ENCODE peak calls at places on chromosomes 12 and 14, in six cellular contexts. V, C, Z, M, J and G are unnamed samples.

GRCh38 chr14:76784881-76785280 is 23.6 kb downstream of the VASH1 start:
- DNase-seq in J (peak), V (peak), Z (peak), C (no peak), M (no peak), G (peak)

GRCh38 chr14:99430491-99430890 is 50.2 kb downstream of the SETD3 start:
- DNase-seq in M (no peak), C (no peak), V (no peak), Z (no peak), J (peak), G (no peak)

GRCh38 chr12:57175428-57176138 is 28.2 kb upstream of the LRP1-AS start:
- DNase-seq in V (peak), C (no peak), Z (peak), M (no peak), J (peak), G (peak)

GRCh38 chr14:74571901-74572828 is 39.9 kb downstream of the LTBP2 start:
- DNase-seq in V (peak), J (peak), C (peak), M (no peak), Z (peak), G (peak)

GRCh38 chr12:74449872-74450271 is 87.8 kb upstream of the ATXN7L3B start:
- DNase-seq in M (no peak), V (peak), J (peak), C (peak), Z (peak), G (no peak)

GRCh38 chr14:85483652-85484051 is 46.3 kb upstream of the FLRT2 start:
- DNase-seq in Z (no peak), M (no peak), V (peak), C (no peak), J (no peak), G (no peak)

GRCh38 chr12:11765817-11766794 is 116.6 kb downstream of the ETV6 start:
- DNase-seq in Z (peak), V (peak), J (peak), C (no peak), M (peak), G (peak)

GRCh38 chr12:63752283-63752682 is 27.4 kb upstream of the RXYLT1 start:
- DNase-seq in Z (no peak), M (no peak), C (no peak), V (no peak), J (no peak), G (no peak)

GRCh38 chr12:80443974-80444666 is at the start of gene PTPRQ:
- DNase-seq in J (peak), C (peak), V (peak), M (no peak), Z (peak), G (peak)

GRCh38 chr12:22374499-22374898 is 40.0 kb upstream of the ST8SIA1 start:
- DNase-seq in Z (no peak), J (no peak), M (no peak), V (no peak), C (no peak), G (no peak)

GRCh38 chr12:64193045-64193444 is 29.1 kb downstream of the KICS2 start:
- DNase-seq in Z (no peak), J (no peak), M (peak), V (no peak), C (no peak), G (no peak)

GRCh38 chr12:112878488-112878887 is 28.3 kb upstream of the OAS1 start:
- DNase-seq in V (no peak), Z (no peak), J (no peak), C (no peak), M (no peak), G (no peak)

GRCh38 chr12:44972746-44973421 is 78.0 kb downstream of the DBX2 start:
- DNase-seq in M (no peak), J (peak), C (no peak), Z (peak), V (peak), G (peak)

GRCh38 chr12:116864371-116865160 is 16.7 kb downstream of the HRK start:
- DNase-seq in M (no peak), J (peak), C (no peak), V (peak), Z (peak), G (peak)

GRCh38 chr14:68979021-68979721 is at the start of gene ACTN1:
- DNase-seq in V (peak), C (peak), M (peak), Z (peak), J (peak), G (peak)

GRCh38 chr14:105161314-105161713 is 7.3 kb downstream of the JAG2 start:
- DNase-seq in J (no peak), Z (no peak), M (no peak), V (no peak), C (no peak), G (no peak)

GRCh38 chr12:6961278-6961694 is 9.2 kb downstream of the PHB2 start:
- DNase-seq in V (peak), C (no peak), Z (peak), M (peak), J (no peak), G (peak)

GRCh38 chr12:6961695-6962284 is 8.7 kb downstream of the PHB2 start:
- DNase-seq in C (no peak), V (peak), Z (peak), M (peak), J (peak), G (peak)

GRCh38 chr12:6963741-6964446 is 6.6 kb downstream of the PHB2 start:
- DNase-seq in C (no peak), J (no peak), M (no peak), Z (no peak), V (no peak), G (no peak)

GRCh38 chr12:6963016-6963731 is 7.3 kb downstream of the PHB2 start:
- DNase-seq in C (no peak), M (no peak), V (no peak), Z (no peak), J (no peak), G (no peak)

GRCh38 chr12:6962285-6963015 is 8.0 kb downstream of the PHB2 start:
- DNase-seq in C (no peak), Z (no peak), J (no peak), M (no peak), V (no peak), G (no peak)
- TF ChIP-seq CTCF in C (no peak), Z (no peak), J (no peak), M (no peak), V (no peak), G (no peak)

DNA sequence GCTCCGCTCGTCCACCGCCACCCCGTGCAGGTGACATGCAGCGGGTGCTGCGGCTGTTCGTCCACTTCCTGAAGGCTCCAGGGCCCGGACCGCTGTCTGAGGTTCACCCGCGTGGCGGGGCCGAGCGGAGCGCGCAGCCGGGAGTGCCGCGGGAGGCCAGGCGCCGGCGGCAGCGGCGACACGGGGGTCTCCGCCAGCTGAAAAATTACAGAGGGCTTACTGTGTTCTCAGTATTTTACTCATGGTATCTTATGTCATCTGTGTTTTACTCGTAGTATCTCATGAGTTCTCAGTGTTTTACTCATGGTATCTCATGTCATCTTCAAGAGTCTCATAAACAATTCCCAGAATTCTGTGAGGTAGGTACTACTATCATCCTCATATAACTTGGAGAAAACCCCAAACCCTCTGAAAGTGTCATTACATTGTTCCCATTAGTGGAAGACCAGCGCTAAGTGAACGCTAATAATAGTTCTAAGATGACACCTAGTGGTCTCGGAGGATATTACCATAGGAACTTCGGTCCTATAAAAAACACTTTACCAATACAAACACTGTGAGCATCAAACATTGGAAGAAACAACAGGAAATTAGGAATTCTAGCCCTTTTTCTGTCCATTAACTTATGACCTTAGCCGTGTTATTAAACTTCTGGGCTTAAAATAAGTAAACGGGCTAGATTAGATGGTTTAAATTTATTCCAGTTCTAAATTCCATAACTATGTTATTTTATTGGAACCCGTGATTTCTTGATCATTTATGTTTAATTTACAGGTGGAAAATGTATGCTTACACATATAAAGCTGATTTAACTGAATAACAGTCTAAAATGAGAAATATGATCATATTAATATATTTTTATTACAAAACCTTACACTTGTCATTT is 32.4 kb downstream of the AK7 start:
- DNase-seq in V (peak), C (peak), M (peak), Z (peak), J (peak), G (peak)
- H3K4me3 ChIP-seq in V (peak), C (peak), M (peak), Z (peak), J (peak), G (peak)

GRCh38 chr14:61608245-61609142 is 86.8 kb upstream of the HIF1A start:
- DNase-seq in C (no peak), V (peak), M (no peak), Z (peak), J (peak), G (peak)

GRCh38 chr14:61609143-61609851 is 86.0 kb upstream of the HIF1A start:
- DNase-seq in C (no peak), Z (peak), J (peak), V (peak), M (no peak), G (peak)

GRCh38 chr14:61610900-61611299 is 84.4 kb upstream of the HIF1A start:
- DNase-seq in M (no peak), C (no peak), V (no peak), Z (no peak), J (no peak), G (no peak)

GRCh38 chr14:61609885-61610284 is 85.4 kb upstream of the HIF1A start:
- DNase-seq in Z (peak), C (no peak), V (peak), M (no peak), J (peak), G (no peak)

DNA sequence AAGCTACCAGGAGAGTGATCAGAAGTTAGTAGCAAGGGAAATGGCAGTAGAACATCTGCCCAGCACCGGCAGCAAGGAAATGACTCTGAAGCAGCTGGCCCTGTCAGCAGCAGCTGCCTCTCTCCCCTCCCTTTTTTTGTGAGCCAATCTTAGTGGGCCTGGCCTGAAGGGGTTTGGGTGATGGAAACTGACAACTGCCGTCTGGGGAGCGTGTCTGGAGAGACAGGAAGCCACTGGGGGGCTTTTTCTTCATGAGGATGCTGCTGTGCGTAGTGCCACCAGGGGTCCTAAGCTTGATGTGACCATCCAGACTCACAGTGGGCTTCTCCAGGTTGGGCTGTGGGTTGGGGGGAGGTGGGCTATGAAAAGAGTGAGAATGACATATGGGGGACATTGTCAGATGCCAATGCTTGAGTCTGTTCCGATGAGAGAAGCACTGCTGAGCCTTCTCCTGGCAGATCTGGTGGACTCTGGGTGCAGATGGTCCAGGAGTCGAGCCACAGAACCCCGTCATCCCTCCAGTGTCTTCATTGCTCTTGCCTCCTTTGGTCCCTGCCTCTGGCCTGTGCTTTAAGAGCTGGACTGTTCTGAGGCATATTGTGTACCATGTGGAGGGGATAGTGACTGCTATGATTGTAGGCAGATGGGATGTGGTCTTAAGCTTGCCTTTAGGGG is 87.6 kb upstream of the HIF1A start:
- DNase-seq in Z (no peak), V (no peak), M (no peak), C (no peak), J (no peak), G (peak)
- TF ChIP-seq CTCF in Z (no peak), V (peak), M (peak), C (no peak), J (peak), G (no peak)

DNA sequence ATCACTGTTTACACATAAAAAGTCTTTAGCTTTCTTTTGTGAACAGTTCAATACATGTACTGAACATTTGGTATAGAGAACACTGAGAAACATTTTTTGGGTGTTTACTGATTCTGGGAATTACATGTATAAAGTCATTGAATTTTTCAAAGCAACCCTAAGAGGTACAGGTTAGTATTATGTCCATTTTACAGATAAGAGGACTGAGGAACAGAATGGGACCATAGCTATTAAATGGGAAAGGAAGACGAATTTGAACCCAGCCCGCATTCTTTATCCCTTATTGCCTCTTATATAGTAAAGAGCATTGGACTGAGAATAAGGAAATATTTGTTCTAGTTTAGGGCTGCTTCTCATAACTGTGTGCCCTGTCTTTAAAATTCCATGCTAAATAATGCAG is 889 bp upstream of the KANSL2 start:
- DNase-seq in C (no peak), M (no peak), J (no peak), V (no peak), Z (no peak), G (no peak)
- H3K4me3 ChIP-seq in C (peak), M (peak), J (peak), V (peak), Z (peak), G (peak)